ENCODE peak calls at places on chromosomes 4 and X, in eight cellular contexts. L is transverse colon, I is prostate gland, V is GM23338, A is GM12892, H is stomach, Q is spleen, G is HCT116. O is an unnamed sample.

GRCh38 chr4:5780831-5781480 is 70.0 kb downstream of the EVC start:
- DNase-seq in L (no peak), I (no peak), V (no peak), A (no peak), H (no peak), Q (peak), G (no peak), O (no peak)

GRCh38 chr4:4362991-4363697 is 23.8 kb upstream of the NSG1 start:
- DNase-seq in L (no peak), I (no peak), V (no peak), A (no peak), H (no peak), Q (no peak), G (no peak), O (peak)

GRCh38 chrX:131288738-131289511 is at the start of gene IGSF1:
- DNase-seq in L (peak), I (peak), V (peak), A (no peak), H (no peak), Q (no peak), G (no peak), O (peak)

GRCh38 chr4:92064574-92064973 is 239.2 kb upstream of the GRID2 start:
- DNase-seq in L (no peak), I (no peak), V (no peak), A (no peak), H (no peak), Q (no peak), G (no peak), O (no peak)

GRCh38 chrX:41857670-41858069 is 65.7 kb downstream of the CASK start:
- DNase-seq in L (no peak), I (no peak), V (no peak), A (no peak), H (no peak), Q (no peak), G (no peak), O (no peak)

GRCh38 chrX:72048515-72049455 is 82.9 kb downstream of the RTL5 start:
- DNase-seq in L (peak), I (no peak), V (peak), A (no peak), H (no peak), Q (no peak), G (no peak), O (no peak)

GRCh38 chr4:137367608-137368007 is 164.7 kb downstream of the PCDH18 start:
- DNase-seq in L (no peak), I (no peak), V (no peak), A (no peak), H (no peak), Q (no peak), G (no peak), O (no peak)

GRCh38 chr4:134906404-134907023 is 704.9 kb upstream of the PABPC4L start:
- DNase-seq in L (no peak), I (no peak), V (peak), A (no peak), H (no peak), Q (no peak), G (no peak), O (no peak)

GRCh38 chr4:41095973-41096372 is 118.4 kb downstream of the APBB2 start:
- DNase-seq in L (no peak), I (no peak), V (no peak), A (no peak), H (no peak), Q (no peak), G (no peak), O (no peak)

GRCh38 chrX:74490249-74490648 is 69.0 kb downstream of the SLC16A2 start:
- DNase-seq in L (no peak), I (no peak), V (no peak), A (no peak), H (no peak), Q (no peak), G (no peak), O (no peak)

GRCh38 chr4:138892483-138893386 is 122.8 kb upstream of the NOCT start:
- DNase-seq in L (no peak), I (no peak), V (no peak), A (no peak), H (no peak), Q (no peak), G (no peak), O (no peak)

GRCh38 chr4:70197842-70198241 is 2.3 kb downstream of the ODAM start:
- DNase-seq in L (peak), I (peak), V (peak), A (no peak), H (peak), Q (no peak), G (no peak), O (no peak)

GRCh38 chr4:3168029-3168428 is 80.9 kb upstream of the MSANTD1 start:
- DNase-seq in L (no peak), I (no peak), V (peak), A (no peak), H (no peak), Q (no peak), G (no peak), O (no peak)

GRCh38 chr4:8099981-8100464 is 58.6 kb downstream of the ABLIM2 start:
- DNase-seq in L (peak), I (no peak), V (no peak), A (no peak), H (no peak), Q (no peak), G (no peak), O (no peak)
- TF ChIP-seq POLR2AphosphoS5 in L (no peak), I (peak), V (no peak), A (no peak), H (peak), Q (peak), G (no peak), O (peak)

GRCh38 chr4:175811171-175811570 is 893 bp downstream of the GPM6A start:
- DNase-seq in L (no peak), I (no peak), V (no peak), A (no peak), H (no peak), Q (no peak), G (no peak), O (no peak)
- TF ChIP-seq POLR2AphosphoS5 in L (no peak), I (no peak), V (no peak), A (no peak), H (no peak), Q (no peak), G (no peak), O (no peak)

DNA sequence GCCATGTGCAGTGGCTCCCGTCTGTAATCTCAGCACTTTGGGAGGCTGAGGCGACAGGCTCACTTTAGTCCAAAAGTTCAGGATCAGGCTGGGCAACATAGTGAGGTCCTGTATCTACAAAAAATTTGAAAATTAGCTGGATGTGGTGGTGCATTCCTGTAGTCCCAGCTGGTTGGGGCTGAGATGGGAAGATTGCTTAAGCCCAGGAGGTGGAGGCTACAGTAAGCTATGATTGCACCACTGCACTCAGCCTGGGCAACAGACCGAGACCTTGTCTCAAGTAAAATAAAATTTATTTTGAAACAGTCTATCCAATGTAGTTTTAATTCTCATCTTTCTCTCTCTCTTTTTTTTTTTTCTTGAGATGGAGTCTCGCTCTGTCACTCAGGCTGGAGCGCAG is 21.1 kb downstream of the RBM10 start:
- DNase-seq in L (no peak), I (no peak), V (no peak), A (no peak), H (peak), Q (peak), G (no peak), O (no peak)
- TF ChIP-seq POLR2AphosphoS5 in L (no peak), I (no peak), V (no peak), A (no peak), H (no peak), Q (no peak), G (no peak), O (no peak)

DNA sequence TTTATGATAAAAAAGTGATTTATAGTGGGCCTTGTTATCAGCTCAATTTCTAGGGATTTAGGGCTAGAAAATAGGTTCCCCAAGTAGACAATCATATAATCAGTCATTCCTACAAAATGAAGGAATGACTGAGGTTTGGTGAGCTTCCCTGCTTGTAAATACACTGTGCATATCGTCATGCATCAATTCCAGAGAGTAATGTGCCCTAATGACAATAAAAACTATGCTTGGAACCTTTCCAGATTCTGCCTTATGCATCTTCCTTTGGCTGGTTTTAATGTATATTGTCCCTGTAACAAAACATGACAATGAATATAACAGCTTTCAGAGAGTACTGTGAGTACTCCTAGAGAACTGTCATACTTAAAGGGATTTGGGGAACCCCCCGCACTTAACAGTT is 1310.9 kb downstream of the PCDH7 start:
- DNase-seq in L (no peak), I (no peak), V (no peak), A (no peak), H (no peak), Q (no peak), G (no peak), O (no peak)
- TF ChIP-seq POLR2AphosphoS5 in L (no peak), I (no peak), V (no peak), A (no peak), H (no peak), Q (no peak), G (no peak), O (no peak)

GRCh38 chrX:106726485-106727437 is at the start of gene RNF128:
- DNase-seq in L (peak), I (peak), V (peak), A (no peak), H (peak), Q (peak), G (peak), O (peak)
- TF ChIP-seq POLR2AphosphoS5 in L (peak), I (no peak), V (peak), A (no peak), H (peak), Q (no peak), G (peak), O (peak)

GRCh38 chrX:23742693-23743622 is at the start of gene ACOT9:
- DNase-seq in L (peak), I (peak), V (peak), A (peak), H (peak), Q (peak), G (peak), O (peak)
- TF ChIP-seq POLR2AphosphoS5 in L (peak), I (peak), V (peak), A (no peak), H (peak), Q (peak), G (peak), O (peak)

O was measured in upper lobe of left lung.